ENCODE peak calls at places on chromosomes 2 and 18, in ten cellular contexts. R is T-helper 2 cell; K is lung microvascular endothelial cell; N is stimulated activated CD4-positive, alpha-beta T cell treated with anti-CD3 and anti-CD28 coated beads, TNF-alpha, amount 100 ng/mL, for 48 hours; E is activated CD4-positive, alpha-beta T cell treated with anti-CD3 and anti-CD28 coated beads, Interleukin-2, amount 10 ng/mL, durations not matched to agents 7 days and 5 days; W is activated naive CD8-positive, alpha-beta T cell treated with anti-CD3 and anti-CD28 coated beads, Interleukin-2, amount 10 ng/mL, durations not matched to agents 7 days and 5 days; D is sigmoid colon; Z is PC-3; H is NB4; Y is GF-D8. L is an unnamed sample.
A peak's percentile ranks its signal among the peaks of the same experiment; 100 is the strongest.

GRCh38 chr2:28747714-28748113 is 3.9 kb upstream of the PPP1CB start:
- DNase-seq in R (no peak), K (no peak), N (no peak), E (no peak), W (no peak), D (no peak), Z (peak; percentile 43), H (no peak), Y (no peak), L (no peak)

GRCh38 chr2:86706220-86706619 is 13.9 kb upstream of the RMND5A start:
- DNase-seq in R (no peak), K (no peak), N (no peak), E (no peak), W (no peak), D (no peak), Z (no peak), H (no peak), Y (no peak), L (no peak)

GRCh38 chr2:98393354-98393753 is 47.1 kb downstream of the CNGA3 start:
- DNase-seq in R (no peak), K (no peak), N (no peak), E (no peak), W (no peak), D (no peak), Z (no peak), H (no peak), Y (no peak), L (no peak)

GRCh38 chr2:105369777-105370690 is 28.8 kb downstream of the FHL2 start:
- DNase-seq in R (peak; percentile 53), K (peak; percentile 91), N (peak; percentile 76), E (peak; percentile 92), W (peak; percentile 86), D (peak; percentile 93), Z (peak; percentile 85), H (peak; percentile 91), Y (peak; percentile 70), L (no peak)

GRCh38 chr2:222451270-222451674 is 26.9 kb downstream of the SGPP2 start:
- DNase-seq in R (no peak), K (no peak), N (no peak), E (no peak), W (no peak), D (no peak), Z (no peak), H (no peak), Y (no peak), L (no peak)

GRCh38 chr2:182186132-182186735 is 200.6 kb downstream of the PPP1R1C start:
- DNase-seq in R (no peak), K (peak; percentile 37), N (no peak), E (no peak), W (no peak), D (no peak), Z (peak; percentile 86), H (peak; percentile 41), Y (no peak), L (no peak)

GRCh38 chr2:96608459-96609455 is 29.4 kb downstream of the KANSL3 start:
- DNase-seq in R (no peak), K (peak; percentile 79), N (no peak), E (no peak), W (no peak), D (no peak), Z (no peak), H (no peak), Y (no peak), L (no peak)

GRCh38 chr2:126995652-126996377 is 97.1 kb downstream of the TEX51 start:
- DNase-seq in R (no peak), K (no peak), N (no peak), E (no peak), W (no peak), D (no peak), Z (no peak), H (peak; percentile 49), Y (no peak), L (no peak)

GRCh38 chr18:3706279-3707097 is 256.5 kb downstream of the TGIF1 start:
- DNase-seq in R (no peak), K (no peak), N (no peak), E (no peak), W (no peak), D (no peak), Z (no peak), H (peak; percentile 36), Y (no peak), L (no peak)

GRCh38 chr2:56754066-56754615 is 570.4 kb downstream of the CCDC85A start:
- DNase-seq in R (no peak), K (no peak), N (no peak), E (no peak), W (no peak), D (no peak), Z (no peak), H (no peak), Y (no peak), L (no peak)

GRCh38 chr2:219402665-219403515 is 15.2 kb upstream of the DNPEP start:
- DNase-seq in R (peak; percentile 32), K (peak; percentile 80), N (peak; percentile 32), E (peak; percentile 65), W (no peak), D (peak; percentile 89), Z (peak; percentile 90), H (peak; percentile 86), Y (peak; percentile 8), L (no peak)

GRCh38 chr18:49572935-49573334 is 11.1 kb downstream of the LIPG start:
- DNase-seq in R (no peak), K (no peak), N (no peak), E (no peak), W (no peak), D (no peak), Z (no peak), H (no peak), Y (no peak), L (no peak)

GRCh38 chr2:26556309-26557243 is 78.7 kb upstream of the OTOF start:
- DNase-seq in R (no peak), K (no peak), N (no peak), E (no peak), W (peak; percentile 12), D (peak; percentile 46), Z (no peak), H (no peak), Y (no peak), L (no peak)

GRCh38 chr2:173664520-173664919 is 300.7 kb downstream of the SP3 start:
- DNase-seq in R (no peak), K (no peak), N (no peak), E (no peak), W (no peak), D (no peak), Z (no peak), H (no peak), Y (no peak), L (no peak)

GRCh38 chr2:196066794-196067382 is 1.7 kb downstream of the DNAH7 start:
- DNase-seq in R (peak; percentile 11), K (peak; percentile 40), N (no peak), E (peak; percentile 27), W (no peak), D (no peak), Z (peak; percentile 65), H (peak; percentile 59), Y (no peak), L (no peak)

GRCh38 chr18:39966275-39966674 is 1988.8 kb upstream of the PIK3C3 start:
- DNase-seq in R (no peak), K (no peak), N (no peak), E (no peak), W (no peak), D (no peak), Z (peak; percentile 26), H (no peak), Y (no peak), L (no peak)

GRCh38 chr18:26322892-26323653 is 96.8 kb downstream of the TAF4B start:
- DNase-seq in R (no peak), K (no peak), N (no peak), E (no peak), W (no peak), D (no peak), Z (peak; percentile 72), H (no peak), Y (no peak), L (no peak)

GRCh38 chr18:6601241-6601640 is 128.3 kb upstream of the ARHGAP28 start:
- DNase-seq in R (no peak), K (no peak), N (no peak), E (no peak), W (no peak), D (no peak), Z (peak; percentile 39), H (no peak), Y (no peak), L (peak; percentile 40)

GRCh38 chr2:238100049-238100820 is at the start of gene ESPNL:
- DNase-seq in R (no peak), K (no peak), N (no peak), E (no peak), W (peak; percentile 25), D (peak; percentile 60), Z (peak; percentile 12), H (peak; percentile 44), Y (no peak), L (no peak)

GRCh38 chr2:150710916-150711315 is 223.4 kb upstream of the RND3 start:
- DNase-seq in R (no peak), K (no peak), N (no peak), E (no peak), W (no peak), D (no peak), Z (no peak), H (no peak), Y (no peak), L (no peak)

GRCh38 chr18:33495278-33495677 is 54.8 kb upstream of the CCDC178 start:
- DNase-seq in R (no peak), K (peak; percentile 16), N (no peak), E (no peak), W (no peak), D (no peak), Z (peak; percentile 31), H (peak; percentile 20), Y (no peak), L (no peak)

GRCh38 chr2:119495948-119496347 is 28.3 kb downstream of the SCTR start:
- DNase-seq in R (no peak), K (no peak), N (no peak), E (no peak), W (no peak), D (no peak), Z (no peak), H (no peak), Y (no peak), L (no peak)

GRCh38 chr2:64876137-64876647 is 113.0 kb upstream of the SLC1A4 start:
- DNase-seq in R (no peak), K (peak; percentile 71), N (no peak), E (no peak), W (no peak), D (no peak), Z (peak; percentile 86), H (no peak), Y (no peak), L (peak; percentile 66)

GRCh38 chr2:118310016-118310877 is 222.0 kb downstream of the INSIG2 start:
- DNase-seq in R (peak; percentile 54), K (peak; percentile 43), N (peak; percentile 36), E (peak; percentile 72), W (peak; percentile 78), D (no peak), Z (no peak), H (no peak), Y (no peak), L (no peak)

GRCh38 chr2:8380026-8380425 is 301.8 kb upstream of the ID2 start:
- DNase-seq in R (no peak), K (no peak), N (no peak), E (no peak), W (no peak), D (no peak), Z (no peak), H (no peak), Y (no peak), L (no peak)

GRCh38 chr2:216683846-216684245 is 11.5 kb downstream of the IGFBP5 start:
- DNase-seq in R (no peak), K (peak; percentile 36), N (no peak), E (no peak), W (no peak), D (peak; percentile 95), Z (no peak), H (peak; percentile 96), Y (peak; percentile 78), L (peak; percentile 77)

GRCh38 chr18:5914016-5914415 is 18.7 kb upstream of the TMEM200C start:
- DNase-seq in R (no peak), K (no peak), N (no peak), E (no peak), W (no peak), D (no peak), Z (no peak), H (no peak), Y (no peak), L (no peak)

GRCh38 chr2:53751728-53752127 is 15.9 kb upstream of the CHAC2 start:
- DNase-seq in R (no peak), K (peak; percentile 36), N (no peak), E (no peak), W (no peak), D (no peak), Z (peak; percentile 90), H (no peak), Y (no peak), L (no peak)